ENCODE peak calls at places on chromosomes 7 and 10, in ten cellular contexts. X is A549; W is endothelial cell; D is Right ventricle myocardium superior; E is fibroblast of pulmonary artery; N is GM12892; H is activated effector memory CD4-positive, alpha-beta T cell treated with Interleukin-2 at 50 U/mL for 16 hours; Q is tibial artery; T is neural crest cell; U is stimulated activated CD4-positive, alpha-beta T cell treated with anti-CD3 and anti-CD28 coated beads, Interleukin-1b, Interleukin-23, amount 100 ng/mL, for 24 hours. J is an unnamed sample.

GRCh38 chr10:104300002-104300735 is 31.2 kb downstream of the GSTO2 start:
- DNase-seq in D (no peak), H (no peak), T (no peak), W (no peak), N (no peak), E (peak), X (no peak), Q (peak), U (no peak), J (no peak)

GRCh38 chr7:142669074-142669654 is 80.1 kb upstream of the PRSS1 start:
- DNase-seq in U (no peak), N (no peak), D (no peak), H (no peak), T (no peak), Q (no peak), E (peak), X (peak), W (no peak), J (no peak)

GRCh38 chr7:1080251-1080917 is 7.5 kb upstream of the GPER1 start:
- DNase-seq in H (no peak), E (no peak), D (no peak), T (peak), W (no peak), N (no peak), U (no peak), Q (no peak), X (no peak), J (no peak)

GRCh38 chr7:89775459-89775858 is 378.8 kb upstream of the STEAP1 start:
- DNase-seq in X (no peak), N (no peak), U (no peak), W (no peak), T (no peak), H (no peak), E (no peak), D (no peak), Q (no peak), J (no peak)

GRCh38 chr10:11869743-11870460 is 46.7 kb downstream of the PROSER2 start:
- DNase-seq in N (no peak), Q (no peak), W (no peak), D (no peak), H (no peak), X (no peak), E (peak), U (no peak), T (no peak), J (no peak)

GRCh38 chr10:119412244-119412750 is 130.2 kb downstream of the RGS10 start:
- DNase-seq in N (no peak), W (no peak), D (peak), T (no peak), H (no peak), U (no peak), X (no peak), Q (peak), E (peak), J (no peak)

GRCh38 chr10:117545141-117546019 is 2.8 kb downstream of the EMX2 start:
- DNase-seq in D (no peak), Q (no peak), U (no peak), X (no peak), H (no peak), E (no peak), N (no peak), T (no peak), W (peak), J (no peak)

GRCh38 chr10:48493083-48493871 is 111.6 kb downstream of the ARHGAP22 start:
- DNase-seq in U (no peak), W (no peak), T (no peak), H (no peak), Q (peak), D (peak), E (no peak), N (no peak), X (no peak), J (no peak)

GRCh38 chr7:6636741-6637543 is at the start of gene ZNF316:
- DNase-seq in W (peak), Q (no peak), D (peak), U (no peak), T (peak), E (peak), X (peak), N (peak), H (peak), J (peak)

GRCh38 chr7:127943541-127944521 is 87.4 kb downstream of the LRRC4 start:
- DNase-seq in U (no peak), H (no peak), N (no peak), D (no peak), X (no peak), T (peak), Q (no peak), W (no peak), E (peak), J (no peak)

GRCh38 chr7:151009340-151010001 is 14.8 kb downstream of the ATG9B start:
- DNase-seq in X (no peak), W (no peak), D (no peak), T (no peak), N (no peak), Q (no peak), E (no peak), H (no peak), U (no peak), J (peak)

GRCh38 chr7:27936244-27937102 is 196.5 kb downstream of the TAX1BP1 start:
- DNase-seq in T (no peak), X (no peak), N (no peak), Q (no peak), W (no peak), E (no peak), D (no peak), H (no peak), U (no peak), J (no peak)

GRCh38 chr10:129846991-129847391 is 117.1 kb downstream of the EBF3 start:
- DNase-seq in X (no peak), D (no peak), U (no peak), E (no peak), T (no peak), N (no peak), Q (no peak), H (no peak), W (no peak), J (no peak)

GRCh38 chr10:7808686-7809267 is 9.5 kb upstream of the TAF3 start:
- DNase-seq in Q (no peak), W (no peak), U (no peak), N (no peak), D (no peak), X (no peak), H (no peak), T (no peak), E (no peak), J (no peak)

GRCh38 chr10:126846959-126847358 is 58.3 kb upstream of the DOCK1 start:
- DNase-seq in Q (no peak), W (no peak), X (no peak), T (no peak), N (no peak), E (no peak), U (no peak), D (no peak), H (no peak), J (no peak)

GRCh38 chr7:48035967-48036478 is 680 bp downstream of the C7orf57 start:
- DNase-seq in D (peak), N (no peak), Q (no peak), U (no peak), H (no peak), E (peak), T (no peak), X (no peak), W (peak), J (no peak)

GRCh38 chr10:48461623-48462481 is 143.0 kb downstream of the ARHGAP22 start:
- DNase-seq in H (no peak), T (no peak), X (no peak), N (no peak), D (no peak), W (no peak), E (no peak), U (no peak), Q (no peak), J (no peak)

GRCh38 chr10:104563051-104563450 is 78.0 kb upstream of the SORCS3 start:
- DNase-seq in X (no peak), T (no peak), H (no peak), Q (no peak), W (no peak), D (no peak), U (no peak), N (no peak), E (no peak), J (no peak)

GRCh38 chr7:41915861-41916260 is 213.0 kb upstream of the INHBA start:
- DNase-seq in T (no peak), N (no peak), X (no peak), Q (no peak), U (no peak), H (no peak), W (no peak), E (no peak), D (no peak), J (no peak)

GRCh38 chr10:71782917-71783490 is 9.7 kb upstream of the VSIR start:
- DNase-seq in D (peak), H (no peak), Q (peak), E (no peak), T (no peak), N (no peak), X (no peak), U (no peak), W (no peak), J (no peak)

GRCh38 chr7:156034397-156034796 is 222.1 kb upstream of the SHH start:
- DNase-seq in N (no peak), U (no peak), W (no peak), H (no peak), T (no peak), E (no peak), Q (no peak), X (no peak), D (no peak), J (no peak)

GRCh38 chr7:116334555-116334954 is 124.2 kb downstream of the TES start:
- DNase-seq in N (no peak), E (no peak), Q (no peak), W (no peak), U (no peak), X (no peak), H (no peak), D (no peak), T (no peak), J (no peak)

GRCh38 chr10:122774269-122774668 is 71.4 kb downstream of the CUZD1 start:
- DNase-seq in X (no peak), E (no peak), H (no peak), U (no peak), W (no peak), T (no peak), D (no peak), Q (no peak), N (no peak), J (no peak)

J was measured in HuH-7.